ENCODE peak calls at places on chromosomes 12 and 14, in seven cellular contexts. N is mammary epithelial cell, X is HepG2, S is MM.1S, P is astrocyte, M is GM12878, C is IMR-90. J is an unnamed sample.

GRCh38 chr12:55997535-55997859 is 421 bp downstream of the SUOX start:
- DNase-seq in N (no peak), X (no peak), S (no peak), P (no peak), M (no peak), C (no peak), J (peak; percentile 14)

GRCh38 chr14:37257651-37258050 is 59.9 kb downstream of the MIPOL1 start:
- DNase-seq in N (no peak), X (no peak), S (no peak), P (no peak), M (no peak), C (no peak), J (peak; percentile 85)

GRCh38 chr12:124758266-124759200 is 105.1 kb downstream of the SCARB1 start:
- DNase-seq in N (no peak), X (no peak), S (no peak), P (no peak), M (no peak), C (no peak), J (no peak)

GRCh38 chr12:75836533-75836932 is 195.0 kb downstream of the PHLDA1 start:
- DNase-seq in N (no peak), X (peak; percentile 21), S (no peak), P (no peak), M (no peak), C (no peak), J (no peak)

GRCh38 chr14:66104486-66104885 is 381.7 kb upstream of the CCDC196 start:
- DNase-seq in N (no peak), X (no peak), S (no peak), P (no peak), M (no peak), C (no peak), J (no peak)

GRCh38 chr14:59870277-59871165 is at the start of gene RTN1:
- DNase-seq in N (peak; percentile 30), X (no peak), S (peak; percentile 24), P (peak; percentile 33), M (no peak), C (peak; percentile 29), J (peak; percentile 81)

GRCh38 chr12:124654666-124655316 is 87.4 kb upstream of the NCOR2 start:
- DNase-seq in N (no peak), X (no peak), S (no peak), P (no peak), M (no peak), C (no peak), J (no peak)

GRCh38 chr14:52338282-52338681 is 24.2 kb downstream of the PTGER2 start:
- DNase-seq in N (peak; percentile 49), X (peak; percentile 10), S (no peak), P (peak; percentile 61), M (no peak), C (peak; percentile 70), J (peak; percentile 95)

GRCh38 chr12:21337453-21337852 is 2.7 kb upstream of the SLCO1A2 start:
- DNase-seq in N (no peak), X (no peak), S (no peak), P (no peak), M (no peak), C (no peak), J (no peak)

GRCh38 chr14:102799684-102800562 is 22.7 kb downstream of the TRAF3 start:
- DNase-seq in N (no peak), X (no peak), S (no peak), P (peak; percentile 95), M (no peak), C (peak; percentile 90), J (no peak)

GRCh38 chr14:104886690-104887622 is 21.9 kb downstream of the CEP170B start:
- DNase-seq in N (no peak), X (no peak), S (no peak), P (no peak), M (no peak), C (no peak), J (no peak)

GRCh38 chr12:56137853-56138571 is 9.9 kb downstream of the ESYT1 start:
- DNase-seq in N (no peak), X (no peak), S (no peak), P (no peak), M (no peak), C (no peak), J (no peak)

GRCh38 chr12:123654129-123654701 is 16.7 kb upstream of the TCTN2 start:
- DNase-seq in N (no peak), X (no peak), S (no peak), P (no peak), M (no peak), C (no peak), J (no peak)

GRCh38 chr14:33940561-33941011 is 10.3 kb downstream of the EGLN3 start:
- DNase-seq in N (no peak), X (no peak), S (no peak), P (no peak), M (no peak), C (no peak), J (no peak)

GRCh38 chr12:109763201-109763841 is 49.7 kb downstream of the FAM222A start:
- DNase-seq in N (peak; percentile 84), X (no peak), S (no peak), P (peak; percentile 35), M (no peak), C (peak; percentile 58), J (peak; percentile 88)

GRCh38 chr12:62866451-62867082 is 68.4 kb downstream of the PPM1H start:
- DNase-seq in N (peak; percentile 56), X (peak; percentile 68), S (no peak), P (peak; percentile 89), M (no peak), C (peak; percentile 77), J (peak; percentile 81)

DNA sequence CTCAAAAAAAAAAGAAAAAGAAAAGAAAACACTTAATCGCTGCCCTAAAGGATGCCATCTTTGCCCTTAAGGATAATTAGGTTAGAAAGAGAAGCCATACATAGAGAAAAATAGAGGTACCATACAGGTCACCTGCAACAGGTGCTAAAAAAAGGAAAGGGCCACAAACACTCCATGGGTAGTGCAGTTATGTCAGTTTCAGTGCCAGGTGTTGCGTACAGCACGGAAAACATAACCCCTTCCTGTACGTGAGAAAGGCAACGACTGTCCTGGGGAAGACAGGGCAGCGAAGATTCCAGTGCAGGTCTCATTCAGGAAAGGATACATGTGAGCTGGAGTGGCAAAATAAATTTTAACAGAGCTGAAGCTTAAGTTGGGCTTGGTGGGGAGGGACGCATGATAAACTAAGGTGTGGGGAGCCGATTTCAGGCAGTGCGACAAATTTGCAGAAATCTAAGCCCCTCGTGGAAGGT is 553 bp upstream of the DAZAP2 start:
- DNase-seq in N (no peak), X (no peak), S (peak; percentile 71), P (no peak), M (no peak), C (no peak), J (no peak)
- H3K27ac ChIP-seq in N (peak overlapping the region; percentile 21), X (peak overlapping the region; percentile 100), S (peak overlapping the region; percentile 100), P (no peak overlapping the region), M (peak overlapping the region; percentile 61), C (peak overlapping the region; percentile 24), J (no peak overlapping the region)

DNA sequence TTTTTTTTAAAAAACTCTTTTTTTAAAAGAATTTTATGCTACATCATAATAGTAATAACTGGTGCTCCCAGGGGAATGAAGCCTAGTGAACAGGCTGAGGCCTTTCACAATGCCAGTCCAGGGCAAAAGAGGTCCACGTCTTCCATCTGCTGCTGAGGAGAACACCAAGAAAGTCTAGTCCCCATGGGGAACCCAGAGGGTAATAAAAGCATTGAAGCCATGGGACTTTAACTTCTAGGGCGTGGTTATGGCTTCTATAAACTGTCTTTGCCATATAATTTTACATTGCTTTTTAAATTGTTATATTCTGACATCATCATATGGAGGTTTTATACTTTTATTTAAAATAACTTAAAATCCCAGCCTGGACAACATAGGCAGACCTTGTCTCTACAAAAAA is 64.3 kb downstream of the SLC16A7 start:
- DNase-seq in N (no peak), X (no peak), S (no peak), P (no peak), M (no peak), C (no peak), J (no peak)
- H2AFZ ChIP-seq in N (no peak overlapping the region), X (no peak overlapping the region), S (no peak overlapping the region), P (no peak overlapping the region), M (no peak overlapping the region), C (no peak overlapping the region), J (no peak overlapping the region)

DNA sequence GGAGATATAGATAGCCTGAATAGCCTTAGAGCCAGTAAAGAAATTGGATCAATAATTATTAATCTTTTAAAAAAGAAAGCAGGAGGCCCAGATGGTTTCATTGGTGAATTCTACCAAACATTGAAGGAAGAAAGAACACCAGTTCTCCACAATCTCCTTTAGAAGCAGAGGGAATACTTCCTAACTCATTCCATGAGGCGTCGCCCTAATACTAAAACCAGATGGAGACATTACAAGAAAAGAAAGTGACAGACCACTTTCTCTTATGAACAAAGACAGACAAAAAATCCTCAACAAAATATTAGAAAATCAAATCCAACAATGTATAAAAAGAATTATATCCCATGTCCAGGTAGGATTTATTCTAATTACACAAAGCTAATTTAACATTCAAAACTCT is 362.6 kb downstream of the BCAT1 start:
- DNase-seq in N (no peak), X (no peak), S (no peak), P (no peak), M (no peak), C (no peak), J (no peak)
- H3K27ac ChIP-seq in N (no peak overlapping the region), X (no peak overlapping the region), S (no peak overlapping the region), P (no peak overlapping the region), M (no peak overlapping the region), C (no peak overlapping the region), J (no peak overlapping the region)

DNA sequence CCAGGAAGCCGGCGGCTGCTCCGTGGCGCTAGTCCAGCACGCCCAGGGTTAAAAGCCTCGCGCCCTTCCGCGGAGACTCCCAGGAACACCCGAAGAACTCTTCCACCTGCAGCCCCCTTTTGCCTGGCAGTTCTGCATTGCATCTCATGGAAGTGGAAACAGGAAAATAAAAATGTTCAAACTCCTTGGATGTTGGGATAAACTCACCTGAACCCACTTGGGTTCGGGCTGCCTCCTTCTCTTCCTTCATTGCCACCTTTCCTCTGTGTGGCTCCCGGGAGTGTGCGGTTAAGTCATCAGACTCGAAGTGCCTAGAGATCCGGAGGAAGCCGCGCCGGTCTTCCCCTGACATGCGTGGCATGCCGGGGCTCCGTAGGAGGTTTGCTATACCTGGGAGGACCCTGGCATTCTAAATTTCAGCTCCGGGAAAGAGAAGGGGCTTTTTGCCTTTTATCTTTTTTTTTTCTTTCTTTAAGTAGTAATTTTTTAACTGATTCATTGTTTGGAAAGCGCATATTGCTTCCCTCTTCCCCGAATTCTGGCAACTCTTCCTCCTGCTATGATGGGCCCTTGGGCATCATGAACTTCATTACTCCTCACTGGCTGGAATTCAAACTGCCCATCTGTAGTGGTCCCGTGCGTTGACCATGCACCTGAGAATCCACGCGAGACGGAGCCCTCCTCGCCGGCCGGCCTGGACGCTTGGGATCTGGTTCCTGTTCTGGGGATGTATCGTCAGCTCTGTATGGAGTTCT is 931.5 kb downstream of the DIO2 start:
- DNase-seq in N (peak; percentile 1), X (no peak), S (no peak), P (no peak), M (no peak), C (peak; percentile 10), J (peak; percentile 40)
- H2AFZ ChIP-seq in N (peak overlapping the region; percentile 83), X (no peak overlapping the region), S (peak overlapping the region; percentile 42), P (peak overlapping the region; percentile 81), M (no peak overlapping the region), C (peak overlapping the region; percentile 97), J (peak overlapping the region; percentile 93)

J was measured in PC-3.